ENCODE peak calls at places on chromosomes 7 and 10, in nine cellular contexts. J is BJ; S is uterus; I is lung; H is spleen; Z is mucosa of descending colon; L is CD8-positive, alpha-beta T cell; R is AG04450; A is fibroblast of the aortic adventitia. W is an unnamed sample.

GRCh38 chr7:45033261-45033930 is 33.4 kb downstream of the CCM2 start:
- DNase-seq in J (no peak), S (no peak), I (no peak), H (no peak), Z (no peak), L (no peak), R (no peak), A (peak; percentile 45), W (no peak)

GRCh38 chr10:62815373-62816111 is 624 bp downstream of the EGR2 start:
- DNase-seq in J (no peak), S (no peak), I (no peak), H (peak; percentile 88), Z (peak; percentile 69), L (no peak), R (no peak), A (no peak), W (no peak)

GRCh38 chr7:25565949-25566348 is 337.7 kb upstream of the NPVF start:
- DNase-seq in J (peak; percentile 15), S (peak; percentile 67), I (peak; percentile 66), H (no peak), Z (no peak), L (peak; percentile 57), R (peak; percentile 61), A (peak; percentile 80), W (peak; percentile 49)

GRCh38 chr7:20440472-20441105 is 109.9 kb downstream of the ITGB8 start:
- DNase-seq in J (no peak), S (no peak), I (no peak), H (no peak), Z (no peak), L (no peak), R (peak; percentile 20), A (peak; percentile 32), W (no peak)

GRCh38 chr7:157136372-157136771 is 2.4 kb upstream of the UBE3C start:
- DNase-seq in J (peak; percentile 21), S (no peak), I (no peak), H (no peak), Z (no peak), L (no peak), R (peak; percentile 43), A (peak; percentile 92), W (no peak)

GRCh38 chr10:110985497-110986270 is 66.3 kb downstream of the SHOC2 start:
- DNase-seq in J (no peak), S (no peak), I (no peak), H (no peak), Z (no peak), L (no peak), R (no peak), A (peak; percentile 10), W (no peak)

GRCh38 chr7:91165846-91166230 is 98.4 kb upstream of the FZD1 start:
- DNase-seq in J (no peak), S (no peak), I (no peak), H (no peak), Z (no peak), L (no peak), R (no peak), A (no peak), W (no peak)

GRCh38 chr10:34758447-34758996 is 56.6 kb downstream of the PARD3 start:
- DNase-seq in J (peak; percentile 51), S (no peak), I (no peak), H (no peak), Z (no peak), L (no peak), R (peak; percentile 36), A (peak; percentile 76), W (no peak)

GRCh38 chr7:129950191-129950940 is 2.4 kb downstream of the UBE2H start:
- DNase-seq in J (no peak), S (peak; percentile 49), I (no peak), H (no peak), Z (no peak), L (no peak), R (no peak), A (peak; percentile 38), W (no peak)

GRCh38 chr10:33520223-33520622 is 185.8 kb upstream of the NRP1 start:
- DNase-seq in J (no peak), S (no peak), I (no peak), H (no peak), Z (no peak), L (no peak), R (no peak), A (peak; percentile 34), W (no peak)

GRCh38 chr7:152076324-152076821 is 50.9 kb downstream of the GALNT11 start:
- DNase-seq in J (no peak), S (no peak), I (no peak), H (no peak), Z (no peak), L (no peak), R (no peak), A (peak; percentile 17), W (no peak)

GRCh38 chr7:116598278-116598677 is 73.4 kb downstream of the CAV1 start:
- DNase-seq in J (no peak), S (no peak), I (no peak), H (no peak), Z (no peak), L (no peak), R (no peak), A (no peak), W (no peak)

GRCh38 chr7:158536871-158537865 is 50.5 kb downstream of the PTPRN2 start:
- DNase-seq in J (no peak), S (no peak), I (no peak), H (no peak), Z (no peak), L (no peak), R (no peak), A (no peak), W (no peak)

DNA sequence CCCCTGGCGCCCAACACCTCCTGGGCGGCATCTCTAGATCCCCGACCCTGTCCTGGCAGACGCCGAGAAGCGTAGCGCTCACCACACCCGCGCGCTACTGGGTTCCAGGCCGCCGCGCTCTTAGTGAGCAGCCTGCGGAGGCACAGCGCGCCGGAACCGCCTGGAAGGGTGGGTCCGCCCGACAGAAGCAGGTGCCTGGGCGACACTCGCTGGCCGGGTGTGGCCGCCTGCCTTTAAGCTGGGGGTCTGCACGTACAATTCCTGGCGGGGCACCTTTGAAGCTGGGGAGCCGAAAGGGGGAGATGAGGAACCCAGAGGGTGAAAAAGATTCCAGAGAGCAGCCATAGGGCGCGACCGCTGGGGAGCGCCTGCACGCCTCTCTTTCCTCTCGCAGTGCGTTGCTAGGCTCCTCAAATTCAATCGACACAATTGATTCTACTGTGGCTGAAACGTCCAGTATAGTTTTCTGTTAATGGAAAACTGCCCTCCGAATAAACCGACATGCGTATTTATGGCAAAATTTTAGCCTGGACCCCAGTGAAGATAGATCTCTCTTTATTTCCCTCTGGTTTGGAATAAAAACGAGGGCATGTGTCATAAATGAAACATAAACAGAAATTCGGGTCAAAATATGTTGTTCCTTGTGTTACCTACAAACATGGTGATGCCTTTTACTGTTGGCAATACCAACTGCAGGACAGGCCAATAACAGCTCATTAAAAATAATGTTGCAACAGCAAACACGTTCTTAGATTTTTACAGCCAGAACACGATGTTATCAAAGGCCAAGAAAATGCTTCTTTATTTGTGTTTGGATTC is 4.6 kb downstream of the HMX3 start:
- DNase-seq in J (no peak), S (no peak), I (no peak), H (no peak), Z (no peak), L (no peak), R (no peak), A (no peak), W (no peak)
- TF ChIP-seq CTCF in J (no peak), S (no peak), I (no peak), H (no peak), Z (no peak), L (no peak), R (no peak), A (no peak), W (no peak)

DNA sequence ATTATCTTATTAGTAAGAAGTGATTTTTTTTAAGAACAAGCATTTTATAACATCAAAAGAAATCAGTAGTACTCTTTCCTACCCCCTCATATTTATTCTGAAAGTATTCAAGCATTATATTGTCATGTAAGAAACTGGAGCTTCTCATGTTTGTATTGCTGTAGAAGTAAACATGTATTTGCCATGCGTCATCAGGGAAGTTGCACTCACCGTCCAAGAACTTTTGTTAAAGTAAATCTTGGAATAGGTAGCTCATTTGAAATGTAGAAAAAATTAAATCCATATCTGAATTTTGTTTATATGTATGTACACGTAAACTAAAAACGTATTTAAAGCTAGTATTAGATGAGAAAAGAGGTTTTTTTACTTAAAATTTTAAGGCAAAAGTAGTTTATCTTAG is 96.8 kb downstream of the PTEN start:
- DNase-seq in J (no peak), S (no peak), I (no peak), H (no peak), Z (no peak), L (no peak), R (no peak), A (no peak), W (no peak)
- H3K4me3 ChIP-seq in J (no peak overlapping the region), S (no peak overlapping the region), I (no peak overlapping the region), H (no peak overlapping the region), Z (no peak overlapping the region), L (no peak overlapping the region), R (no peak overlapping the region), A (no peak overlapping the region), W (no peak overlapping the region)

GRCh38 chr7:134553976-134554375 is 5.1 kb downstream of the AKR1B15 start:
- DNase-seq in J (no peak), S (no peak), I (no peak), H (no peak), Z (no peak), L (no peak), R (no peak), A (no peak), W (no peak)
- TF ChIP-seq CTCF in J (peak; percentile 32), S (no peak), I (no peak), H (no peak), Z (no peak), L (no peak), R (no peak), A (peak; percentile 28), W (no peak)

DNA sequence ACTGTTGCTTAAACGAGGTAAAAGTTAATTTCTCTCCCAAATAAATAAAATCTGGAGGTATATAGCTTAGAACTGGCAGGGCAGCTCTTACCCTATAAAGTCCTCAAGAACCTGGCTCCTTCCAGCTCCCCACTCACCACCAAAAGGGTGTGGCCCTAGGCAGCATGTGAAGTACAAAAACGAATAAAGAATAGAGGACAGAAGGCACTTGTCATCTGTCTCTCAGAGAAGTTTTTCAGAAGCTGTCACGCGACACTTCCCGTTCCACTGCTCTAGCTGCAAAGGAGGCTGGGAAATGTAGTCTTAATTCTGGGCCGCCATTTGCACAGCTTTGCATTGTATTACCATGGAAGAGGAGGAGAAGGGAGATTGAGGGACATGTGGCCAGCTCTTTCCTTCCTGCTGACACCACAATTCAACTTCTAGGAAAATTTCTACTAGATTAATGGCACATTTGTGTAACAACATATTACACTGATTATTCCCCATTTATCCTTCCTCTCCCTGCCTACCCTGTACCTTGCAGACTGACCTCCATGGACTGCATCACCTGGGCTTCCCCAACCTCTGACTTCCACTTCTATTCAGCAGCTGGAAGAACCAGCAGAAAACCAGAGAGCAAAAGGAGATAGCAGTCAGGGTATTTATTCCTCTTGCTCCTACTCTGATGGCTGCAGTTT is 62.2 kb downstream of the CCDC71L start:
- DNase-seq in J (no peak), S (peak; percentile 27), I (peak; percentile 81), H (peak; percentile 86), Z (peak; percentile 58), L (peak; percentile 34), R (peak; percentile 29), A (peak; percentile 65), W (peak; percentile 61)
- H3K4me3 ChIP-seq in J (peak overlapping the region; percentile 37), S (no peak overlapping the region), I (peak overlapping the region; percentile 26), H (no peak overlapping the region), Z (no peak overlapping the region), L (peak overlapping the region; percentile 26), R (peak overlapping the region; percentile 55), A (peak overlapping the region; percentile 51), W (peak overlapping the region; percentile 48)

W was measured in heart left ventricle.